ENCODE peak calls at places on chromosomes 4 and X, in five cellular contexts. W, A, Y, F and N are unnamed samples.

GRCh38 chrX:68843992-68844391 is 15.2 kb downstream of the EFNB1 start:
- DNase-seq in A (no peak), W (no peak), F (no peak), Y (no peak), N (no peak)

GRCh38 chrX:64204701-64205440 is 637 bp downstream of the AMER1 start:
- DNase-seq in A (peak; percentile 37), F (peak; percentile 29), Y (peak; percentile 37), W (peak; percentile 25), N (no peak)

GRCh38 chrX:120781416-120781815 is 94.2 kb downstream of the CT47B1 start:
- DNase-seq in A (no peak), Y (peak; percentile 82), F (no peak), W (no peak), N (no peak)

GRCh38 chr4:154642361-154642760 is 29.9 kb upstream of the FGG start:
- DNase-seq in W (peak; percentile 27), F (no peak), Y (no peak), A (no peak), N (no peak)

GRCh38 chr4:1961563-1961962 is 47.2 kb downstream of the NELFA start:
- DNase-seq in F (no peak), Y (no peak), A (no peak), W (no peak), N (no peak)

GRCh38 chrX:136577562-136577961 is 45.5 kb downstream of the VGLL1 start:
- DNase-seq in Y (peak; percentile 63), W (peak; percentile 66), F (peak; percentile 41), A (peak; percentile 38), N (peak; percentile 61)

GRCh38 chrX:137051978-137052640 is 18.3 kb upstream of the GPR101 start:
- DNase-seq in F (peak; percentile 52), W (peak; percentile 70), Y (peak; percentile 58), A (peak; percentile 65), N (peak; percentile 61)

GRCh38 chr4:123651127-123651526 is 254.5 kb downstream of the SPRY1 start:
- DNase-seq in F (no peak), A (no peak), W (no peak), Y (peak; percentile 21), N (no peak)

GRCh38 chrX:153609917-153610833 is 11.2 kb upstream of the CCNQ start:
- DNase-seq in F (peak; percentile 62), W (peak; percentile 82), A (peak; percentile 77), Y (peak; percentile 75), N (peak; percentile 66)

GRCh38 chrX:130295519-130296314 is 27.0 kb upstream of the ZNF280C start:
- DNase-seq in A (no peak), Y (peak; percentile 2), W (no peak), F (no peak), N (no peak)

GRCh38 chr4:83381173-83381572 is 46.5 kb upstream of the HPSE start:
- DNase-seq in F (no peak), W (no peak), Y (no peak), A (no peak), N (no peak)

GRCh38 chrX:100926453-100926852 is 2.3 kb downstream of the XKRX start:
- DNase-seq in F (no peak), A (no peak), W (no peak), Y (no peak), N (no peak)

GRCh38 chr4:83118869-83119268 is 4.3 kb upstream of the PLAC8 start:
- DNase-seq in W (no peak), Y (no peak), A (no peak), F (no peak), N (no peak)

GRCh38 chrX:109732319-109732779 is 708 bp downstream of the ACSL4 start:
- DNase-seq in Y (peak; percentile 53), A (no peak), W (peak; percentile 22), F (no peak), N (no peak)

GRCh38 chr4:147707892-147708672 is 23.8 kb upstream of the ARHGAP10 start:
- DNase-seq in W (peak; percentile 72), F (peak; percentile 43), Y (peak; percentile 58), A (no peak), N (peak; percentile 33)

GRCh38 chr4:134935320-134935719 is 733.7 kb upstream of the PABPC4L start:
- DNase-seq in Y (peak; percentile 11), W (peak; percentile 68), A (no peak), F (no peak), N (no peak)

GRCh38 chr4:182507808-182508207 is 264.6 kb downstream of the TENM3 start:
- DNase-seq in F (no peak), W (peak; percentile 42), Y (no peak), A (no peak), N (no peak)

GRCh38 chr4:89765966-89766365 is 71.0 kb downstream of the SNCA start:
- DNase-seq in Y (peak; percentile 92), W (no peak), A (no peak), F (no peak), N (no peak)

GRCh38 chrX:41377624-41378023 is 43.7 kb downstream of the DDX3X start:
- DNase-seq in W (no peak), F (no peak), Y (no peak), A (no peak), N (no peak)

GRCh38 chrX:52563105-52563504 is 46.2 kb upstream of the XAGE1B start:
- DNase-seq in A (no peak), Y (no peak), F (no peak), W (no peak), N (no peak)

GRCh38 chr4:24417206-24417605 is 167.1 kb downstream of the DHX15 start:
- DNase-seq in F (no peak), W (no peak), Y (peak; percentile 30), A (no peak), N (no peak)

GRCh38 chrX:109270580-109271484 is 211.1 kb downstream of the GUCY2F start:
- DNase-seq in F (peak; percentile 33), W (no peak), A (no peak), Y (peak; percentile 70), N (peak; percentile 57)

GRCh38 chr4:113106076-113106475 is 56.6 kb downstream of the ANK2 start:
- DNase-seq in A (no peak), W (peak; percentile 63), Y (peak; percentile 62), F (no peak), N (no peak)

GRCh38 chr4:141473952-141474351 is 162.4 kb upstream of the IL15 start:
- DNase-seq in Y (no peak), F (no peak), W (no peak), A (no peak), N (no peak)

GRCh38 chrX:39899876-39900787 is 197.6 kb downstream of the BCOR start:
- DNase-seq in A (no peak), W (no peak), Y (no peak), F (no peak), N (no peak)

GRCh38 chr4:183550345-183551080 is 45.7 kb downstream of the ING2 start:
- DNase-seq in A (no peak), W (no peak), F (no peak), Y (no peak), N (no peak)

GRCh38 chr4:167111622-167112021 is 122.7 kb downstream of the SPOCK3 start:
- DNase-seq in A (no peak), F (no peak), W (no peak), Y (no peak), N (no peak)

GRCh38 chr4:121651597-121651996 is 45.2 kb downstream of the ANXA5 start:
- DNase-seq in W (no peak), A (no peak), Y (no peak), F (no peak), N (no peak)

GRCh38 chrX:23904096-23904495 is 3.6 kb downstream of the APOO start:
- DNase-seq in Y (peak; percentile 53), F (no peak), W (no peak), A (no peak), N (no peak)

GRCh38 chrX:106711375-106711774 is 15.1 kb upstream of the RNF128 start:
- DNase-seq in A (no peak), W (no peak), F (no peak), Y (no peak), N (no peak)

GRCh38 chrX:135931644-135932487 is 38.4 kb downstream of the SAGE1 start:
- DNase-seq in W (peak; percentile 76), Y (peak; percentile 44), F (peak; percentile 55), A (peak; percentile 13), N (peak; percentile 56)

GRCh38 chrX:79268788-79269187 is 98.3 kb downstream of the ITM2A start:
- DNase-seq in Y (peak; percentile 49), A (no peak), F (no peak), W (no peak), N (no peak)

GRCh38 chr4:139892973-139893736 is 227.5 kb downstream of the MGST2 start:
- DNase-seq in W (peak; percentile 39), Y (no peak), A (no peak), F (no peak), N (no peak)

GRCh38 chrX:70924294-70924693 is 6.6 kb downstream of the SLC7A3 start:
- DNase-seq in Y (no peak), A (no peak), W (no peak), F (no peak), N (no peak)

GRCh38 chr4:153748378-153748777 is 11.4 kb downstream of the RNF175 start:
- DNase-seq in A (no peak), Y (peak; percentile 80), F (no peak), W (no peak), N (no peak)

DNA sequence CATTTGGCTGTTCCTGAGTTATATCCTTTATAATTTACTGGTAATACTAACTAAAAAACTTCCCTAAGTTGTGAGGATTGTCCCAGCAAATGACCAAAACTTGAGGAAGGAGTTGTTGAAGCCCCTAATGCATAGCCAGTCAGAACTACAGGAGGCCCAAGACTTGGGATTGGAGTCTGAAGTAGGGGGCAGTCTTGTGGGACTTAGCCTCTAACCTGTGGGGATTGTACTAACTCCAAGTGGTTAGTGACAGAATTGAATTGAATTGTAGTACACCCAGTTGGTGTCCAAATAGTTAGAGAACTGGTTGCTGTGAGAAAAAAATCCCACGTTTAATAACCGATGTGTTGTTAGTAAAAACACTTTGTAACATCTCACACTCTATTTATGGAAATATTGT is 1506.3 kb downstream of the ADGRL3 start:
- DNase-seq in W (peak; percentile 9), Y (no peak), F (no peak), A (no peak), N (no peak)
- TF ChIP-seq CTCF in W (peak; percentile 2), Y (no peak), F (no peak), A (no peak), N (no peak)

GRCh38 chr4:108839333-108839732 is 76.5 kb upstream of the ETNPPL start:
- DNase-seq in A (no peak), Y (no peak), W (no peak), F (no peak), N (no peak)
- H3K27ac ChIP-seq in A (no peak overlapping the region), Y (no peak overlapping the region), W (no peak overlapping the region), F (no peak overlapping the region), N (no peak overlapping the region)

GRCh38 chr4:87219648-87220093 is 747 bp downstream of the KLHL8 start:
- DNase-seq in Y (peak; percentile 57), F (peak; percentile 42), A (peak; percentile 42), W (peak; percentile 60), N (peak; percentile 56)
- TF ChIP-seq CTCF in Y (peak; percentile 20), F (peak; percentile 2), A (no peak), W (peak; percentile 29), N (peak; percentile 34)

GRCh38 chr4:42306221-42307109 is 90.8 kb upstream of the SHISA3 start:
- DNase-seq in W (no peak), A (no peak), F (no peak), Y (peak; percentile 10), N (no peak)

GRCh38 chr4:42315231-42315630 is 82.1 kb upstream of the SHISA3 start:
- DNase-seq in F (no peak), A (no peak), W (no peak), Y (no peak), N (no peak)

GRCh38 chr4:42310343-42310742 is 86.9 kb upstream of the SHISA3 start:
- DNase-seq in Y (no peak), F (no peak), A (no peak), W (peak; percentile 49), N (no peak)

GRCh38 chr4:42313872-42314271 is 83.4 kb upstream of the SHISA3 start:
- DNase-seq in Y (no peak), W (no peak), F (no peak), A (no peak), N (no peak)

GRCh38 chr4:42309571-42310260 is 87.6 kb upstream of the SHISA3 start:
- DNase-seq in Y (no peak), W (no peak), A (no peak), F (no peak), N (no peak)
- H3K27ac ChIP-seq in Y (no peak overlapping the region), W (no peak overlapping the region), A (no peak overlapping the region), F (no peak overlapping the region), N (no peak overlapping the region)